ENCODE peak calls at places on chromosomes 7 and 10, in seven cellular contexts. One of them, this sample, is unnamed.

GRCh38 chr7:158706710-158707590 is 2.3 kb upstream of the NCAPG2 start:
- DNase-seq in CD8-positive, alpha-beta memory T cell: no peak
- DNase-seq in left ventricle myocardium inferior: no peak
- DNase-seq in thoracic aorta: no peak
- DNase-seq in astrocyte of the spinal cord: no peak
- DNase-seq in astrocyte: no peak
- DNase-seq in fibroblast of the aortic adventitia: no peak
- DNase-seq in this sample: no peak

GRCh38 chr7:95317546-95317945 is 6.8 kb downstream of the PON1 start:
- DNase-seq in CD8-positive, alpha-beta memory T cell: no peak
- DNase-seq in left ventricle myocardium inferior: no peak
- DNase-seq in thoracic aorta: no peak
- DNase-seq in astrocyte of the spinal cord: no peak
- DNase-seq in astrocyte: no peak
- DNase-seq in fibroblast of the aortic adventitia: no peak
- DNase-seq in this sample: no peak

GRCh38 chr10:69087600-69088470 is at the start of gene SRGN:
- DNase-seq in CD8-positive, alpha-beta memory T cell: peak
- DNase-seq in left ventricle myocardium inferior: peak
- DNase-seq in thoracic aorta: peak
- DNase-seq in astrocyte of the spinal cord: peak
- DNase-seq in astrocyte: peak
- DNase-seq in fibroblast of the aortic adventitia: peak
- DNase-seq in this sample: peak

GRCh38 chr10:51879238-51879637 is 179.8 kb upstream of the CSTF2T start:
- DNase-seq in CD8-positive, alpha-beta memory T cell: no peak
- DNase-seq in left ventricle myocardium inferior: no peak
- DNase-seq in thoracic aorta: peak
- DNase-seq in astrocyte of the spinal cord: peak
- DNase-seq in astrocyte: peak
- DNase-seq in fibroblast of the aortic adventitia: peak
- DNase-seq in this sample: no peak

GRCh38 chr7:3246133-3246532 is 54.9 kb upstream of the SDK1 start:
- DNase-seq in CD8-positive, alpha-beta memory T cell: no peak
- DNase-seq in left ventricle myocardium inferior: no peak
- DNase-seq in thoracic aorta: no peak
- DNase-seq in astrocyte of the spinal cord: no peak
- DNase-seq in astrocyte: no peak
- DNase-seq in fibroblast of the aortic adventitia: no peak
- DNase-seq in this sample: no peak

GRCh38 chr10:5573968-5574641 is 49.3 kb downstream of the CALML3 start:
- DNase-seq in CD8-positive, alpha-beta memory T cell: no peak
- DNase-seq in left ventricle myocardium inferior: peak
- DNase-seq in thoracic aorta: no peak
- DNase-seq in astrocyte of the spinal cord: no peak
- DNase-seq in astrocyte: no peak
- DNase-seq in fibroblast of the aortic adventitia: no peak
- DNase-seq in this sample: no peak

GRCh38 chr10:123034332-123034731 is 25.5 kb downstream of the ACADSB start:
- DNase-seq in CD8-positive, alpha-beta memory T cell: no peak
- DNase-seq in left ventricle myocardium inferior: no peak
- DNase-seq in thoracic aorta: no peak
- DNase-seq in astrocyte of the spinal cord: no peak
- DNase-seq in astrocyte: no peak
- DNase-seq in fibroblast of the aortic adventitia: no peak
- DNase-seq in this sample: no peak

GRCh38 chr10:132319853-132320669 is 11.9 kb upstream of the LRRC27 start:
- DNase-seq in CD8-positive, alpha-beta memory T cell: no peak
- DNase-seq in left ventricle myocardium inferior: no peak
- DNase-seq in thoracic aorta: no peak
- DNase-seq in astrocyte of the spinal cord: peak
- DNase-seq in astrocyte: peak
- DNase-seq in fibroblast of the aortic adventitia: peak
- DNase-seq in this sample: no peak

GRCh38 chr7:89029864-89030263 is 234.3 kb upstream of the TEX47 start:
- DNase-seq in CD8-positive, alpha-beta memory T cell: no peak
- DNase-seq in left ventricle myocardium inferior: no peak
- DNase-seq in thoracic aorta: no peak
- DNase-seq in astrocyte of the spinal cord: peak
- DNase-seq in astrocyte: peak
- DNase-seq in fibroblast of the aortic adventitia: no peak
- DNase-seq in this sample: no peak

GRCh38 chr7:42274052-42274451 is 37.0 kb upstream of the GLI3 start:
- DNase-seq in CD8-positive, alpha-beta memory T cell: no peak
- DNase-seq in left ventricle myocardium inferior: no peak
- DNase-seq in thoracic aorta: no peak
- DNase-seq in astrocyte of the spinal cord: peak
- DNase-seq in astrocyte: peak
- DNase-seq in fibroblast of the aortic adventitia: peak
- DNase-seq in this sample: no peak

GRCh38 chr7:8254215-8254614 is 7.8 kb downstream of the ICA1 start:
- DNase-seq in CD8-positive, alpha-beta memory T cell: no peak
- DNase-seq in left ventricle myocardium inferior: no peak
- DNase-seq in thoracic aorta: no peak
- DNase-seq in astrocyte of the spinal cord: no peak
- DNase-seq in astrocyte: no peak
- DNase-seq in fibroblast of the aortic adventitia: no peak
- DNase-seq in this sample: no peak

GRCh38 chr7:4439444-4439843 is 242.7 kb upstream of the FOXK1 start:
- DNase-seq in CD8-positive, alpha-beta memory T cell: no peak
- DNase-seq in left ventricle myocardium inferior: no peak
- DNase-seq in thoracic aorta: no peak
- DNase-seq in astrocyte of the spinal cord: no peak
- DNase-seq in astrocyte: no peak
- DNase-seq in fibroblast of the aortic adventitia: no peak
- DNase-seq in this sample: no peak

GRCh38 chr7:5214236-5214635 is 24.2 kb downstream of the WIPI2 start:
- DNase-seq in CD8-positive, alpha-beta memory T cell: no peak
- DNase-seq in left ventricle myocardium inferior: no peak
- DNase-seq in thoracic aorta: no peak
- DNase-seq in astrocyte of the spinal cord: no peak
- DNase-seq in astrocyte: no peak
- DNase-seq in fibroblast of the aortic adventitia: no peak
- DNase-seq in this sample: no peak

GRCh38 chr7:131896189-131896855 is 339.9 kb upstream of the PODXL start:
- DNase-seq in CD8-positive, alpha-beta memory T cell: no peak
- DNase-seq in left ventricle myocardium inferior: no peak
- DNase-seq in thoracic aorta: no peak
- DNase-seq in astrocyte of the spinal cord: no peak
- DNase-seq in astrocyte: no peak
- DNase-seq in fibroblast of the aortic adventitia: no peak
- DNase-seq in this sample: no peak

GRCh38 chr7:107501593-107501992 is 31.7 kb downstream of the GPR22 start:
- DNase-seq in CD8-positive, alpha-beta memory T cell: no peak
- DNase-seq in left ventricle myocardium inferior: no peak
- DNase-seq in thoracic aorta: no peak
- DNase-seq in astrocyte of the spinal cord: peak
- DNase-seq in astrocyte: no peak
- DNase-seq in fibroblast of the aortic adventitia: peak
- DNase-seq in this sample: no peak

GRCh38 chr10:129417882-129418281 is 49.2 kb upstream of the MGMT start:
- DNase-seq in CD8-positive, alpha-beta memory T cell: no peak
- DNase-seq in left ventricle myocardium inferior: no peak
- DNase-seq in thoracic aorta: no peak
- DNase-seq in astrocyte of the spinal cord: no peak
- DNase-seq in astrocyte: no peak
- DNase-seq in fibroblast of the aortic adventitia: no peak
- DNase-seq in this sample: no peak

GRCh38 chr7:128872394-128872824 is 9.8 kb downstream of the ATP6V1F start:
- DNase-seq in CD8-positive, alpha-beta memory T cell: no peak
- DNase-seq in left ventricle myocardium inferior: no peak
- DNase-seq in thoracic aorta: no peak
- DNase-seq in astrocyte of the spinal cord: no peak
- DNase-seq in astrocyte: no peak
- DNase-seq in fibroblast of the aortic adventitia: no peak
- DNase-seq in this sample: no peak

GRCh38 chr7:1539346-1540321 is 9.1 kb downstream of the MAFK start:
- DNase-seq in CD8-positive, alpha-beta memory T cell: no peak
- DNase-seq in left ventricle myocardium inferior: no peak
- DNase-seq in thoracic aorta: no peak
- DNase-seq in astrocyte of the spinal cord: peak
- DNase-seq in astrocyte: peak
- DNase-seq in fibroblast of the aortic adventitia: peak
- DNase-seq in this sample: no peak

GRCh38 chr7:91288208-91288824 is 24.1 kb downstream of the FZD1 start:
- DNase-seq in CD8-positive, alpha-beta memory T cell: no peak
- DNase-seq in left ventricle myocardium inferior: peak
- DNase-seq in thoracic aorta: no peak
- DNase-seq in astrocyte of the spinal cord: no peak
- DNase-seq in astrocyte: no peak
- DNase-seq in fibroblast of the aortic adventitia: no peak
- DNase-seq in this sample: no peak

DNA sequence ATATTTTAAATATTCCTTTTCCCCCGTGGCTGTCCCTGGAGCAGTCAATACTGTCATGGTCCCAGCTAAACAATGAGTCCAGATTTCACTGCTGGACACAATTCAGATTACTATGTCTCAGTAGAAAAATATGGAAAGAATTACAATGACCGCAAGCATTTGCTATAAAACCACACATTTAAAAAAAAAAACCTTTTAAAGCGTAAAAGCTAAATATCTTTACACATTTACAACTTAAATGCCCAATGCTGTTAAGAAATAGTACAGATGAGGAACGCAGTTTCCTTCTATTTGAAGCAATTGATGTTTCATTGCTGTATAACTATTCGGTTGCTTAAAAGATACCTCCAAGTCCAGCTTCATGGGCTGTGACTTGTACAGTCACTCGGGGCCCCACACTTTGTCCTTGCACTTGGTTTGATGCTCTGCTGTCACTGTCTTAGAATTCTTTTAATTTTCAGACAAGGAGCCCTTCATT is 530.0 kb upstream of the FZD8 start:
- DNase-seq in CD8-positive, alpha-beta memory T cell: no peak
- DNase-seq in left ventricle myocardium inferior: no peak
- DNase-seq in thoracic aorta: no peak
- DNase-seq in astrocyte of the spinal cord: peak
- DNase-seq in astrocyte: peak
- DNase-seq in fibroblast of the aortic adventitia: peak
- DNase-seq in this sample: no peak
- H3K4me3 ChIP-seq in CD8-positive, alpha-beta memory T cell: no peak
- H3K4me3 ChIP-seq in left ventricle myocardium inferior: no peak
- H3K4me3 ChIP-seq in thoracic aorta: peak
- H3K4me3 ChIP-seq in astrocyte of the spinal cord: no peak
- H3K4me3 ChIP-seq in astrocyte: peak
- H3K4me3 ChIP-seq in fibroblast of the aortic adventitia: no peak
- H3K4me3 ChIP-seq in this sample: no peak

DNA sequence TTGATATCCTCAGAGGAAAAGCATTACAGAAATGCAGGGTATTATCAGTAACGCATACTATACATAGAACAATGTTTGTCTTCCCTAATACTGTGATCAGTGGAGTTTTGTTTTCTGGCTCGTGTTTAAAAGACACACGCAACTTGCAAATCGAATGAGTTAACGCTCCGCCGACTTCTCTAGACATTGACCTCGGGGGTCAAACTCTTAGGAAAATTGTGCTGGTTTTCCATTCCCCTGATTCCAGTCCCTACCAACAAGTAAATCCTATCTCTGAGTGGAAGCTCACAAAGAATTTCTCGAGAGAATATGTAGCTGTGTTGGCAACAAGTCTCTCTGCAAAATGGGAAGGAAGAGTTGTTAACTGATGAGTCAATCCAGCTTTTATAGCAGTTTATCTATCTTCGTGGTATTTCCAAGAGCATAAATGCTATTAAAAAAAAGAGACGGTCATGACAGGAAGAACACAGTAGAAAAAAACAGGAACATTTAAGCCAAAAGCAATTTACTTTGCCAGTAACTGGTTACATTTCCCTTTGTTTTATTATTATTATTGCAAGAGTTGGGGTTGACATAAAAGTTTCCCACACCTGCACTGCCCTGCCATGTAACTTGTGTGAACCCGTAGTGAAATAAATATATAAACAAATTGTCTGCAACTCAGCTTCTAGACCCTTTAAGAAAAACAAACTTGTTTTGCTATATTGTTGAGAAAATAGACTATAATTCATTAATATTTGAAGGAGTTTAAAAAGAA is 144.4 kb downstream of the ARID5B start:
- DNase-seq in CD8-positive, alpha-beta memory T cell: no peak
- DNase-seq in left ventricle myocardium inferior: no peak
- DNase-seq in thoracic aorta: no peak
- DNase-seq in astrocyte of the spinal cord: peak
- DNase-seq in astrocyte: peak
- DNase-seq in fibroblast of the aortic adventitia: peak
- DNase-seq in this sample: no peak
- H3K4me3 ChIP-seq in CD8-positive, alpha-beta memory T cell: no peak
- H3K4me3 ChIP-seq in left ventricle myocardium inferior: peak
- H3K4me3 ChIP-seq in thoracic aorta: peak
- H3K4me3 ChIP-seq in astrocyte of the spinal cord: peak
- H3K4me3 ChIP-seq in astrocyte: peak
- H3K4me3 ChIP-seq in fibroblast of the aortic adventitia: no peak
- H3K4me3 ChIP-seq in this sample: no peak

GRCh38 chr10:22993314-22993713 is 65.5 kb downstream of the ARMC3 start:
- DNase-seq in CD8-positive, alpha-beta memory T cell: no peak
- DNase-seq in left ventricle myocardium inferior: no peak
- DNase-seq in thoracic aorta: no peak
- DNase-seq in astrocyte of the spinal cord: no peak
- DNase-seq in astrocyte: no peak
- DNase-seq in fibroblast of the aortic adventitia: no peak
- DNase-seq in this sample: no peak

GRCh38 chr10:22988581-22989360 is 60.9 kb downstream of the ARMC3 start:
- DNase-seq in CD8-positive, alpha-beta memory T cell: peak
- DNase-seq in left ventricle myocardium inferior: peak
- DNase-seq in thoracic aorta: no peak
- DNase-seq in astrocyte of the spinal cord: peak
- DNase-seq in astrocyte: peak
- DNase-seq in fibroblast of the aortic adventitia: peak
- DNase-seq in this sample: peak

GRCh38 chr10:22990443-22990842 is 62.6 kb downstream of the ARMC3 start:
- DNase-seq in CD8-positive, alpha-beta memory T cell: no peak
- DNase-seq in left ventricle myocardium inferior: no peak
- DNase-seq in thoracic aorta: no peak
- DNase-seq in astrocyte of the spinal cord: no peak
- DNase-seq in astrocyte: no peak
- DNase-seq in fibroblast of the aortic adventitia: no peak
- DNase-seq in this sample: no peak

GRCh38 chr10:22992621-22993020 is 64.8 kb downstream of the ARMC3 start:
- DNase-seq in CD8-positive, alpha-beta memory T cell: no peak
- DNase-seq in left ventricle myocardium inferior: no peak
- DNase-seq in thoracic aorta: no peak
- DNase-seq in astrocyte of the spinal cord: no peak
- DNase-seq in astrocyte: no peak
- DNase-seq in fibroblast of the aortic adventitia: no peak
- DNase-seq in this sample: no peak

DNA sequence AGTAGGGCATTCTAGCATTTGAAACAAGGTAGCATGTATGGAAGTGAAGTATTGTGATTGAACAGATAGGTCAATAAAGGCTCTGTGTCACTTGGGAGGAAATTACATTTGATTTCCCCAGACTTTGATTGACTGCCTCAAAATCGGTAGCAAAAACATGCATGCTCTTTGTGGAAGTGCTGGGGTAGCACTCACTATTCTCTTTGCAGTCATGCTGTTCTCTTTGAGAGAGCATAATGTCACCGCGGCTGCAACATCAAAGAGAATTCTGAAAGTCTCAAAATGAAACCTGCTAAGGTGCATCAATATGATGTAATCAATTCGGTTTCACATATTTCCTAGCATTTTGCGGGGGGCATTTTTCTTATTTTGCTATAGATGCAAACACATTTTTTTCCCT is 64.2 kb downstream of the ARMC3 start:
- DNase-seq in CD8-positive, alpha-beta memory T cell: peak
- DNase-seq in left ventricle myocardium inferior: no peak
- DNase-seq in thoracic aorta: no peak
- DNase-seq in astrocyte of the spinal cord: no peak
- DNase-seq in astrocyte: no peak
- DNase-seq in fibroblast of the aortic adventitia: no peak
- DNase-seq in this sample: no peak
- H3K4me3 ChIP-seq in CD8-positive, alpha-beta memory T cell: no peak
- H3K4me3 ChIP-seq in left ventricle myocardium inferior: no peak
- H3K4me3 ChIP-seq in thoracic aorta: no peak
- H3K4me3 ChIP-seq in astrocyte of the spinal cord: no peak
- H3K4me3 ChIP-seq in astrocyte: no peak
- H3K4me3 ChIP-seq in fibroblast of the aortic adventitia: no peak
- H3K4me3 ChIP-seq in this sample: no peak

GRCh38 chr10:116702165-116702564 is 40.2 kb downstream of the HSPA12A start:
- DNase-seq in CD8-positive, alpha-beta memory T cell: no peak
- DNase-seq in left ventricle myocardium inferior: no peak
- DNase-seq in thoracic aorta: no peak
- DNase-seq in astrocyte of the spinal cord: no peak
- DNase-seq in astrocyte: no peak
- DNase-seq in fibroblast of the aortic adventitia: no peak
- DNase-seq in this sample: no peak
- H3K4me3 ChIP-seq in CD8-positive, alpha-beta memory T cell: no peak
- H3K4me3 ChIP-seq in left ventricle myocardium inferior: no peak
- H3K4me3 ChIP-seq in thoracic aorta: no peak
- H3K4me3 ChIP-seq in astrocyte of the spinal cord: no peak
- H3K4me3 ChIP-seq in astrocyte: no peak
- H3K4me3 ChIP-seq in fibroblast of the aortic adventitia: no peak
- H3K4me3 ChIP-seq in this sample: no peak